ENCODE peak calls at places on chromosomes 16 and 17, in five cellular contexts. V, U, A, I and D are unnamed samples.

GRCh38 chr17:43908111-43908721 is 880 bp upstream of the MPP2 start:
- DNase-seq in U (peak; percentile 81), V (peak; percentile 40), I (peak; percentile 75), A (peak; percentile 16), D (peak; percentile 10)

GRCh38 chr16:77307764-77308561 is 108.8 kb downstream of the SYCE1L start:
- DNase-seq in U (peak; percentile 36), V (no peak), I (no peak), A (no peak), D (no peak)

GRCh38 chr16:67943619-67944503 is at the start of gene LCAT:
- DNase-seq in A (peak; percentile 76), I (no peak), V (no peak), U (no peak), D (no peak)

GRCh38 chr17:27533874-27534815 is 77.9 kb downstream of the KSR1 start:
- DNase-seq in U (peak; percentile 72), I (no peak), A (no peak), V (no peak), D (peak; percentile 53)

GRCh38 chr17:2064511-2064910 is 9.6 kb downstream of the HIC1 start:
- DNase-seq in A (no peak), U (no peak), I (no peak), V (no peak), D (no peak)

GRCh38 chr17:42608692-42609181 is 437 bp downstream of the RETREG3 start:
- DNase-seq in A (no peak), V (peak; percentile 1), I (no peak), U (no peak), D (no peak)

GRCh38 chr17:34542700-34543336 is 36.6 kb upstream of the TMEM132E start:
- DNase-seq in I (peak; percentile 38), U (no peak), V (peak; percentile 48), A (no peak), D (no peak)

GRCh38 chr16:75080205-75081029 is 36.2 kb downstream of the LDHD start:
- DNase-seq in V (no peak), U (peak; percentile 53), A (peak; percentile 20), I (no peak), D (peak; percentile 47)

GRCh38 chr17:39750131-39751015 is 12.6 kb downstream of the GRB7 start:
- DNase-seq in A (no peak), V (no peak), U (peak; percentile 84), I (no peak), D (no peak)

GRCh38 chr16:74756203-74756602 is 18.4 kb downstream of the FA2H start:
- DNase-seq in I (no peak), U (no peak), V (no peak), A (no peak), D (no peak)

GRCh38 chr17:50269477-50270429 is 4.5 kb upstream of the TMEM92 start:
- DNase-seq in A (peak; percentile 63), V (peak; percentile 37), I (peak; percentile 67), U (peak; percentile 78), D (no peak)

GRCh38 chr17:42016411-42016831 is 818 bp downstream of the DNAJC7 start:
- DNase-seq in V (no peak), I (no peak), A (no peak), U (no peak), D (no peak)

GRCh38 chr16:55668337-55669281 is 12.8 kb downstream of the SLC6A2 start:
- DNase-seq in A (no peak), I (no peak), V (no peak), U (no peak), D (no peak)

GRCh38 chr16:50697881-50698767 is 4.7 kb downstream of the NOD2 start:
- DNase-seq in I (no peak), V (no peak), A (peak; percentile 8), U (no peak), D (no peak)